ENCODE peak calls at places on chromosomes 16 and 17, in six cellular contexts. I is suprapubic skin, A is K562, B is transverse colon, Q is stomach, F is GM23338. X is an unnamed sample.

GRCh38 chr16:89367538-89368059 is 122.8 kb downstream of the ANKRD11 start:
- DNase-seq in I (no peak), A (no peak), B (no peak), Q (no peak), F (no peak), X (no peak)

GRCh38 chr17:56918916-56919315 is 5.1 kb upstream of the TRIM25 start:
- DNase-seq in I (no peak), A (no peak), B (no peak), Q (no peak), F (no peak), X (no peak)

GRCh38 chr17:79294459-79295071 is 219.9 kb downstream of the ENGASE start:
- DNase-seq in I (no peak), A (peak), B (peak), Q (peak), F (peak), X (no peak)

GRCh38 chr17:66847704-66848103 is 12.8 kb downstream of the CACNG5 start:
- DNase-seq in I (peak), A (no peak), B (no peak), Q (no peak), F (no peak), X (no peak)

GRCh38 chr16:53071748-53072301 is 17.0 kb downstream of the CHD9 start:
- DNase-seq in I (no peak), A (no peak), B (peak), Q (no peak), F (no peak), X (no peak)

GRCh38 chr17:55931448-55931847 is 180.6 kb downstream of the PCTP start:
- DNase-seq in I (no peak), A (no peak), B (no peak), Q (no peak), F (no peak), X (no peak)

GRCh38 chr17:77859411-77859810 is 99.1 kb upstream of the TNRC6C start:
- DNase-seq in I (no peak), A (no peak), B (no peak), Q (no peak), F (no peak), X (peak)

GRCh38 chr17:17783121-17783824 is 53.5 kb downstream of the SREBF1 start:
- DNase-seq in I (no peak), A (peak), B (peak), Q (peak), F (peak), X (peak)

GRCh38 chr17:49707246-49707607 is 537 bp downstream of the SLC35B1 start:
- DNase-seq in I (no peak), A (no peak), B (no peak), Q (no peak), F (peak), X (peak)
- TF ChIP-seq CTCF in I (no peak), A (peak), B (no peak), Q (no peak), F (no peak), X (no peak)

GRCh38 chr17:40563371-40564052 is 1.8 kb downstream of the CCR7 start:
- DNase-seq in I (peak), A (no peak), B (no peak), Q (peak), F (no peak), X (no peak)
- TF ChIP-seq POLR2AphosphoS5 in I (no peak), A (no peak), B (no peak), Q (no peak), F (no peak), X (no peak)

GRCh38 chr17:9226130-9226793 is 205.0 kb downstream of the NTN1 start:
- DNase-seq in I (peak), A (no peak), B (no peak), Q (no peak), F (no peak), X (no peak)

GRCh38 chr17:9226794-9227135 is 205.5 kb downstream of the NTN1 start:
- DNase-seq in I (peak), A (no peak), B (no peak), Q (no peak), F (peak), X (peak)

GRCh38 chr17:9223531-9223930 is 202.2 kb downstream of the NTN1 start:
- DNase-seq in I (no peak), A (no peak), B (no peak), Q (no peak), F (no peak), X (peak)

GRCh38 chr17:9224485-9224884 is 203.2 kb downstream of the NTN1 start:
- DNase-seq in I (no peak), A (no peak), B (no peak), Q (no peak), F (no peak), X (peak)

GRCh38 chr17:9225305-9226101 is 204.2 kb downstream of the NTN1 start:
- DNase-seq in I (peak), A (no peak), B (no peak), Q (no peak), F (peak), X (peak)
- TF ChIP-seq CTCF in I (no peak), A (no peak), B (no peak), Q (no peak), F (peak), X (no peak)

DNA sequence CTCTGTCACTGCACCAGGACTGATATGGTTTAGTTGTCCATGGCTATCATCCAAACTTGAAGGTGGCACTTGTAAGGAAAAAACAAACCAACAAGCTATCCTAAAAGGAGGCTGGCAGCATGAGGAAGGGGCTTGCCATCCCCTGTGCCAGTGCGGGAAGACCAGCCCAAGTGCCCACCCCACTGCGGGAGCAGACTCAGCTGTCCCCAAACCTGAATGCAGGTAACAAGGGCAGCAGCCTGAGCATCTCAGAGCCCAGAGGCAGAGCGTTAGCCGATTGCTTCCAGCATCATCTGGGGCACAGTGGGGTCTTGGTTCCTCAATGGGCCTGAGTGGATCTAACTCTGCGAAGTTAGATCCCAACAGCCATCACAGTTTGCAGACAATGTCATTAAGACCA is 29.2 kb upstream of the C16orf78 start:
- DNase-seq in I (no peak), A (no peak), B (no peak), Q (no peak), F (no peak), X (no peak)
- TF ChIP-seq POLR2AphosphoS5 in I (no peak), A (no peak), B (no peak), Q (no peak), F (no peak), X (no peak)

DNA sequence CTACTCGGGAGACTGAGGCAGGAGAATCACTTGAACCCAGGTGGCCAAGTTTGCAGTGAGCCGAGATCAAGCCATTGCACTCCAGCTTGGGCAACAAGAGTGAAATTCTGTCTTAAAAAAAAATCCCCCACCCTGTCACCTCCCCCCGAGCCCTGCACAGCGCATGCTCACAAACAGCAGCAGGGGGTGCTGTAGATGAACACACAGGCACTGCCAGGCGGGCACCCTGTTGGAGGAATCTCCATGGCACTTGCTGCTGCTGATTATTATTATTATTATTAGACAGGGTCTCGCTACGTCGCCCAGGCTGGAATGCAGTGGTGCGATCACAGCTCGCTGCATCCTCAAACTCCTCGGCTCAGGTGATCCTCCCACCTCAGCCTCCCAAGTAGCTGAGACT is 24.6 kb downstream of the FZD2 start:
- DNase-seq in I (no peak), A (no peak), B (no peak), Q (no peak), F (peak), X (no peak)
- TF ChIP-seq CTCF in I (no peak), A (peak), B (no peak), Q (no peak), F (peak), X (no peak)

GRCh38 chr17:144936-145670 is 7.7 kb downstream of the SCGB1C2 start:
- DNase-seq in I (peak), A (no peak), B (no peak), Q (peak), F (no peak), X (no peak)

GRCh38 chr17:142102-142661 is 4.8 kb downstream of the SCGB1C2 start:
- DNase-seq in I (peak), A (no peak), B (no peak), Q (peak), F (peak), X (peak)

GRCh38 chr17:142876-143784 is 5.8 kb downstream of the SCGB1C2 start:
- DNase-seq in I (no peak), A (no peak), B (no peak), Q (no peak), F (no peak), X (peak)

GRCh38 chr17:145671-146541 is 8.5 kb downstream of the SCGB1C2 start:
- DNase-seq in I (peak), A (no peak), B (no peak), Q (peak), F (no peak), X (peak)

DNA sequence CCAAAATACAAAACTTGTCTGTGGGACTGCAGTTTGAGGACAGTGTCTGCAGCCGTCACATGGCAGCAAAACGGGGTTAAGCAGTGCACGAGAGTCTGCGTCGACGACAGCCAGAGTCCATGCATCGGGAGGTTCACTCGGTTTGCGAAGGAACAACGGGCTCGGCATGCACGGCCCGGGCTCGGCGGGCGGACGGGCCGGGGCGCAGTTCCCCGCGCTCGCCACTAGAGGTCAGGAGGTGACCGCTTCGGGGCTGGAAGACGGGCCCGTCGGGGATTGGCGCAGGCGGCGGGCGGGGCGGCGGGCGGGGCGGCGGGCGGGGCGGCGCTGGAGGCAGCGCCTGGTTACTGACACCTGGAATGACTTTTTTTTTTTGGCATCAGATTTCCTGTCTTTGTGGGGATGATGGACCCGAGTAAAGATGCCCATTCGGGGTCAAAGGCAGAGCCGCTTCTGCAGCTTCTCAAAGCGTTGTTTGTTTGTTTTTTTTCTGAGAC is 6.5 kb downstream of the SCGB1C2 start:
- DNase-seq in I (peak), A (peak), B (peak), Q (peak), F (peak), X (peak)
- TF ChIP-seq POLR2AphosphoS5 in I (no peak), A (no peak), B (no peak), Q (peak), F (peak), X (no peak)

DNA sequence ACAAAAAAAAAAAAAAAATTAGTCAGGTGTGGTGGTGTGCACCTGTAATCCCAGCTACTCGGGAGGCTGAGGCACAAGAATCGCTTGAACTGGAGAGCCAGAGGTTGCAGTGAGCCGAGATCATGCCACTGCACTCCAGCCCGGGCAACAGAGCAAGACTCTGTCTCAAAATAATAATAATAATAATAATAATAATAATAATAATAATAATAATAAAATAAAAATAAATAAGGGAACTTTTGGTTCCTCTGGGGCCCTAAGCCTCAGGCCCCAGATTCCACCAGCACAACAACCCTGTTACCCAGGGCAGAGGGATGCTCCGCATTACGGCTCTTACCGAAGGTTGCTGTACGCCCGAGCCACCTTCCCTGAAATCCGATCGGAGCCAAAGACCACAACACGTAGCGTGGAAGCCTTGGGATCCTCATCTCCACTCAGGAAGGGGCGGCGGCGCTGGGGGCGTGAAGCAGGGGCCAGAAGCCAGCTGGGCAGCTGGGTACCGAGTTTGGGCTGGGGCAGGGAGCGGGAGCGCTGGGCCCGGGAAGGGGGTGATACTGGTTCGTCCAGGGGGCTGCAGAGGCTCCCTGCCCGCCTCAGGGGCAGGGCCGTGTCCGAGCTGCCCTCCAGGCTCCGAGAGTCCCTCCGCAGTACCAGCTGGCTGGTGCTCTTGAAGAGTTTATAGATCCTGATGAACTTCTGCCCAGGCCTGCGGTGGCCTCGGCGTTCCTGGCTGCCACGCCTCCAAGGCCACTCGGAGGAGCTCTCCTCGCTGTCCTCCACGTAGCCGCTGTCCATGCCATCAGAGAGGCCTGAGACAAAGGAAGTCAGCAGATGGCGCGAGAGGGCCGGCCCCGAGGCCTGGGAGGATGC is 20.6 kb upstream of the PIK3R6 start:
- DNase-seq in I (peak), A (peak), B (no peak), Q (no peak), F (peak), X (no peak)
- TF ChIP-seq CTCF in I (no peak), A (peak), B (no peak), Q (no peak), F (peak), X (no peak)

X was measured in spleen.